ENCODE peak calls at places on chromosomes 11 and 22, in ten cellular contexts. L, A, I, O, P, U, V, G, M and Q are unnamed samples.

GRCh38 chr11:64930346-64930745 is 5.3 kb downstream of the GPHA2 start:
- DNase-seq in V (no peak), M (no peak), I (no peak), O (no peak), P (no peak), L (no peak), G (no peak), A (no peak), U (no peak), Q (no peak)

GRCh38 chr11:118415739-118416068 is 14.3 kb downstream of the ATP5MG start:
- DNase-seq in V (peak), O (peak), M (no peak), U (no peak), I (no peak), G (peak), L (peak), P (peak), A (peak), Q (peak)

GRCh38 chr22:21697866-21698265 is 32.1 kb downstream of the PPIL2 start:
- DNase-seq in A (no peak), I (no peak), O (peak), P (no peak), V (peak), L (no peak), U (no peak), G (peak), M (no peak), Q (no peak)

GRCh38 chr11:57306156-57306876 is 18.4 kb downstream of the TNKS1BP1 start:
- DNase-seq in P (no peak), I (no peak), G (no peak), M (no peak), V (no peak), O (no peak), L (no peak), U (no peak), A (no peak), Q (no peak)

GRCh38 chr11:34756591-34756990 is 135.7 kb downstream of the EHF start:
- DNase-seq in V (no peak), O (no peak), U (no peak), L (no peak), G (no peak), I (no peak), M (no peak), A (no peak), P (no peak), Q (no peak)

GRCh38 chr11:13040969-13041561 is 31.9 kb downstream of the RASSF10 start:
- DNase-seq in P (no peak), L (no peak), O (no peak), V (no peak), G (no peak), M (no peak), I (no peak), A (no peak), U (no peak), Q (no peak)

GRCh38 chr11:3834349-3835099 is 6.2 kb downstream of the RHOG start:
- DNase-seq in G (no peak), M (no peak), P (no peak), A (no peak), U (peak), O (no peak), L (peak), I (peak), V (no peak), Q (no peak)

GRCh38 chr11:42253156-42253555 is 793.7 kb upstream of the LRRC4C start:
- DNase-seq in L (no peak), V (no peak), I (no peak), A (no peak), G (no peak), O (no peak), P (no peak), U (no peak), M (no peak), Q (no peak)

GRCh38 chr11:35618497-35619029 is 303 bp downstream of the FJX1 start:
- DNase-seq in G (peak), U (peak), L (peak), P (peak), O (peak), M (no peak), I (no peak), A (peak), V (no peak), Q (no peak)

GRCh38 chr11:112343368-112344039 is 82.8 kb upstream of the PLET1 start:
- DNase-seq in I (no peak), A (no peak), M (no peak), U (no peak), V (no peak), G (no peak), O (peak), P (peak), L (no peak), Q (no peak)

GRCh38 chr11:130613396-130613795 is 165.0 kb downstream of the ADAMTS15 start:
- DNase-seq in P (no peak), V (no peak), I (no peak), U (no peak), A (no peak), L (no peak), G (no peak), M (no peak), O (no peak), Q (no peak)

GRCh38 chr11:125883375-125883774 is 4.1 kb upstream of the HYLS1 start:
- DNase-seq in O (no peak), V (no peak), M (no peak), G (no peak), A (no peak), U (no peak), P (no peak), L (no peak), I (no peak), Q (no peak)

GRCh38 chr11:2584812-2585565 is 114.8 kb downstream of the KCNQ1OT1 start:
- DNase-seq in L (peak), M (no peak), A (no peak), O (no peak), I (peak), V (no peak), P (peak), G (no peak), U (peak), Q (no peak)

GRCh38 chr11:30454108-30454507 is 131.2 kb downstream of the ARL14EP start:
- DNase-seq in U (no peak), O (no peak), A (no peak), L (no peak), I (no peak), G (no peak), M (no peak), P (no peak), V (no peak), Q (no peak)

GRCh38 chr11:15141381-15141780 is 26.7 kb downstream of the INSC start:
- DNase-seq in M (no peak), V (no peak), A (no peak), U (no peak), L (no peak), I (no peak), G (no peak), O (no peak), P (no peak), Q (no peak)

GRCh38 chr11:7032692-7033091 is 12.4 kb downstream of the NLRP14 start:
- DNase-seq in M (no peak), L (no peak), G (no peak), A (no peak), O (no peak), V (no peak), I (no peak), P (no peak), U (no peak), Q (no peak)

GRCh38 chr22:44638966-44639739 is 62.9 kb upstream of the PRR5 start:
- DNase-seq in L (no peak), M (peak), U (no peak), I (no peak), P (no peak), G (no peak), V (no peak), A (no peak), O (no peak), Q (no peak)

GRCh38 chr22:41862160-41862529 is 29.2 kb downstream of the SREBF2 start:
- DNase-seq in U (no peak), O (no peak), I (no peak), L (no peak), P (no peak), G (peak), V (no peak), M (no peak), A (no peak), Q (no peak)

GRCh38 chr22:39135092-39135896 is 17.2 kb downstream of the CBX7 start:
- DNase-seq in O (peak), A (peak), L (peak), M (no peak), I (peak), G (no peak), V (no peak), P (no peak), U (peak), Q (no peak)

GRCh38 chr11:92225563-92226308 is 1.1 kb downstream of the FAT3 start:
- DNase-seq in P (no peak), O (peak), I (no peak), A (peak), M (peak), G (peak), V (no peak), U (no peak), L (peak), Q (no peak)

GRCh38 chr11:94671553-94672366 is 96.4 kb upstream of the AMOTL1 start:
- DNase-seq in I (no peak), O (peak), L (no peak), V (no peak), P (no peak), A (no peak), G (no peak), M (no peak), U (no peak), Q (no peak)

GRCh38 chr11:69238562-69239319 is 55.2 kb upstream of the MYEOV start:
- DNase-seq in I (no peak), A (no peak), M (no peak), V (no peak), P (no peak), L (no peak), O (no peak), G (no peak), U (no peak), Q (no peak)

GRCh38 chr11:92240946-92241345 is 16.3 kb downstream of the FAT3 start:
- DNase-seq in L (no peak), M (no peak), A (no peak), O (no peak), G (no peak), U (no peak), I (no peak), V (no peak), P (no peak), Q (no peak)

GRCh38 chr22:21752276-21752675 is 16.7 kb upstream of the YPEL1 start:
- DNase-seq in P (no peak), L (no peak), V (no peak), G (no peak), I (no peak), U (no peak), A (no peak), O (no peak), M (no peak), Q (no peak)

GRCh38 chr11:124886978-124887666 is 10.5 kb downstream of the ROBO4 start:
- DNase-seq in O (no peak), U (no peak), G (no peak), V (no peak), M (no peak), A (no peak), P (no peak), L (peak), I (no peak), Q (no peak)

GRCh38 chr11:128453444-128454336 is 133.7 kb downstream of the ETS1 start:
- DNase-seq in L (peak), V (peak), I (peak), O (peak), U (peak), P (peak), G (peak), M (no peak), A (no peak), Q (peak)

GRCh38 chr22:26461188-26461810 is 22.3 kb downstream of the HPS4 start:
- DNase-seq in G (no peak), M (peak), P (peak), V (no peak), A (peak), L (peak), O (peak), U (peak), I (no peak), Q (no peak)
- H3K27ac ChIP-seq in G (no peak), M (no peak), P (peak), V (no peak), A (no peak), L (no peak), O (no peak), U (no peak), I (no peak), Q (no peak)

DNA sequence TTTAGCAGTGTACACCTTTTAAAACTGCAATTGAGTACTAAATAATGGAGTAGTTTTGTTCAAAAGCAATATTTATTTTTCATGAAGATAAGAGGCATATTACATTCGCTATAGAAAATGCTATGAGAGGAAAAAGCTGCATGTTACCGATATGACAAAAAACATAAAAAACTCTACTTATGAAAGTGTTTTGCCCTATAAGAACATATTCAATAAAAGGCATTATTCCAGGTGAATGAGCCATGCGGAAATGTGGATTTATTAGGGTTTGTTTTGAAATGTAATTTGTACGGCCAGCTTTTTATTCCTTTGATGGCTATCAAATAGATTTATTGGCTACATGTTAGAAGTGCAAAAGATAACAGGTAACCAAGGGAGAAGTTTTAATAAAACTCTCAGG is 129.3 kb upstream of the DDI1 start:
- DNase-seq in A (no peak), P (no peak), M (no peak), V (no peak), O (no peak), L (no peak), U (no peak), G (no peak), I (no peak), Q (no peak)
- H3K27ac ChIP-seq in A (no peak), P (peak), M (no peak), V (no peak), O (no peak), L (peak), U (peak), G (no peak), I (no peak), Q (no peak)

GRCh38 chr11:18364495-18365047 is 29.8 kb upstream of the LDHA start:
- DNase-seq in O (no peak), V (no peak), G (no peak), L (no peak), U (no peak), P (no peak), I (no peak), A (no peak), M (no peak), Q (no peak)
- H3K27ac ChIP-seq in O (no peak), V (no peak), G (no peak), L (no peak), U (no peak), P (peak), I (no peak), A (no peak), M (no peak), Q (no peak)

DNA sequence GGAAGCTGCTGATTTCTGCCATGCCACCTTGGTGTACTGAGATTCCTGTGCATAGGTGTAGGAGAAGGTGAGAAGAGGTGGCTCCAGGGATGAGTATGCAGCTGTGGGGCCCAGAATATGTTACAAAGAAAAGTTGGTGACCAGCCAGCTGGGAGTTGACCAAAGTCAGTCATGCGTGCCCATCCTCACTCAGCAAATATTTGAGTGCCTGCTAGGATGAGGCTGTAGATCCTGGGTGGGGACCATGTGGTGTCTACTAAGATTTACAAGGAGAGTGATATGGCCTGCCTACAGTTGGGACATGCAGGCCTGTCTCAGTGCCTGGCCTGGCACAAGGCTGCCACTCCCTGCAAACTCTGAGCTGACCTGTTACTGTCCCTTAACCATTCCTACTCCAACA is 19.4 kb downstream of the RNF185 start:
- DNase-seq in P (no peak), O (peak), A (peak), U (no peak), G (peak), L (no peak), M (no peak), V (no peak), I (no peak), Q (peak)
- H3K27ac ChIP-seq in P (no peak), O (peak), A (no peak), U (no peak), G (no peak), L (no peak), M (no peak), V (no peak), I (no peak), Q (peak)